ENCODE peak calls at places on chromosomes 1 and 21, in five cellular contexts. One of them, this sample, is unnamed.

GRCh38 chr1:66929999-66930822 is 5.4 kb downstream of the MIER1 start:
- DNase-seq in astrocyte of the spinal cord: peak
- DNase-seq in neural progenitor cell: peak
- DNase-seq in ascending aorta: peak
- DNase-seq in psoas muscle: peak
- DNase-seq in this sample: peak

GRCh38 chr1:185719021-185719420 is 15.2 kb upstream of the HMCN1 start:
- DNase-seq in astrocyte of the spinal cord: peak
- DNase-seq in neural progenitor cell: peak
- DNase-seq in ascending aorta: no peak
- DNase-seq in psoas muscle: peak
- DNase-seq in this sample: no peak

GRCh38 chr1:162349635-162350330 is 26.9 kb downstream of the SPATA46 start:
- DNase-seq in astrocyte of the spinal cord: peak
- DNase-seq in neural progenitor cell: no peak
- DNase-seq in ascending aorta: no peak
- DNase-seq in psoas muscle: no peak
- DNase-seq in this sample: no peak

GRCh38 chr1:227424948-227425347 is 106.7 kb upstream of the CDC42BPA start:
- DNase-seq in astrocyte of the spinal cord: no peak
- DNase-seq in neural progenitor cell: no peak
- DNase-seq in ascending aorta: no peak
- DNase-seq in psoas muscle: no peak
- DNase-seq in this sample: no peak

GRCh38 chr1:201475121-201475520 is 6.1 kb upstream of the PHLDA3 start:
- DNase-seq in astrocyte of the spinal cord: no peak
- DNase-seq in neural progenitor cell: no peak
- DNase-seq in ascending aorta: no peak
- DNase-seq in psoas muscle: no peak
- DNase-seq in this sample: no peak

GRCh38 chr1:93347319-93347899 is 1.7 kb downstream of the DR1 start:
- DNase-seq in astrocyte of the spinal cord: no peak
- DNase-seq in neural progenitor cell: no peak
- DNase-seq in ascending aorta: no peak
- DNase-seq in psoas muscle: no peak
- DNase-seq in this sample: no peak

GRCh38 chr1:27152829-27153548 is 1.9 kb downstream of the SLC9A1 start:
- DNase-seq in astrocyte of the spinal cord: no peak
- DNase-seq in neural progenitor cell: no peak
- DNase-seq in ascending aorta: no peak
- DNase-seq in psoas muscle: no peak
- DNase-seq in this sample: no peak

GRCh38 chr1:230587056-230587455 is 55.2 kb upstream of the COG2 start:
- DNase-seq in astrocyte of the spinal cord: no peak
- DNase-seq in neural progenitor cell: no peak
- DNase-seq in ascending aorta: no peak
- DNase-seq in psoas muscle: no peak
- DNase-seq in this sample: no peak

GRCh38 chr1:114510235-114511047 is 562 bp downstream of the TRIM33 start:
- DNase-seq in astrocyte of the spinal cord: peak
- DNase-seq in neural progenitor cell: no peak
- DNase-seq in ascending aorta: no peak
- DNase-seq in psoas muscle: peak
- DNase-seq in this sample: no peak

GRCh38 chr1:212749924-212750535 is 41.5 kb downstream of the NSL1 start:
- DNase-seq in astrocyte of the spinal cord: peak
- DNase-seq in neural progenitor cell: peak
- DNase-seq in ascending aorta: no peak
- DNase-seq in psoas muscle: no peak
- DNase-seq in this sample: no peak

GRCh38 chr1:30321996-30322858 is 401.2 kb downstream of the MATN1 start:
- DNase-seq in astrocyte of the spinal cord: no peak
- DNase-seq in neural progenitor cell: no peak
- DNase-seq in ascending aorta: no peak
- DNase-seq in psoas muscle: no peak
- DNase-seq in this sample: no peak

GRCh38 chr1:30323352-30323751 is 400.0 kb downstream of the MATN1 start:
- DNase-seq in astrocyte of the spinal cord: no peak
- DNase-seq in neural progenitor cell: no peak
- DNase-seq in ascending aorta: no peak
- DNase-seq in psoas muscle: no peak
- DNase-seq in this sample: no peak

GRCh38 chr1:30323841-30324240 is 399.5 kb downstream of the MATN1 start:
- DNase-seq in astrocyte of the spinal cord: no peak
- DNase-seq in neural progenitor cell: no peak
- DNase-seq in ascending aorta: no peak
- DNase-seq in psoas muscle: no peak
- DNase-seq in this sample: no peak

GRCh38 chr1:30321216-30321910 is 402.0 kb downstream of the MATN1 start:
- DNase-seq in astrocyte of the spinal cord: no peak
- DNase-seq in neural progenitor cell: no peak
- DNase-seq in ascending aorta: no peak
- DNase-seq in psoas muscle: no peak
- DNase-seq in this sample: no peak

DNA sequence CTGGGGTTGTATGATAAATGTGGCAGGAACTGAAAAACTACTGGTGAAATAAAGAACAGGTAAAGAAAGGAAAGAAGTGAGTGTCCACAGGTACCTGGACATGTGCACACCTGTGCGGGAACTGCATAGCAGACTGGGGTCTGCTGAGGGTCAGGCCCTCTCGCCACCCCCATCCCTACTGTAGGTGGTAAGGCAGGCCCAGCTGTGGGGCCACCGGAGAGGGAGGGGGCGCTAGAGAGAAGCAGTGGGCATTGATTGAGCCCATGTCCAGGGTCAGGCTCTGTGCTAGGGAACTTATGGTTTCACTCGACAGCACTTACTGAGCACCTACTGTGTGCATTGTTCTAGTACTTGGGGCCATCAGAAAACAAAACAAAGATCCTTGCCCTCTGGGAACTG is 400.5 kb downstream of the MATN1 start:
- DNase-seq in astrocyte of the spinal cord: no peak
- DNase-seq in neural progenitor cell: peak
- DNase-seq in ascending aorta: no peak
- DNase-seq in psoas muscle: no peak
- DNase-seq in this sample: no peak
- TF ChIP-seq CTCF in astrocyte of the spinal cord: no peak
- TF ChIP-seq CTCF in neural progenitor cell: peak
- TF ChIP-seq CTCF in ascending aorta: no peak
- TF ChIP-seq CTCF in psoas muscle: no peak
- TF ChIP-seq CTCF in this sample: no peak

DNA sequence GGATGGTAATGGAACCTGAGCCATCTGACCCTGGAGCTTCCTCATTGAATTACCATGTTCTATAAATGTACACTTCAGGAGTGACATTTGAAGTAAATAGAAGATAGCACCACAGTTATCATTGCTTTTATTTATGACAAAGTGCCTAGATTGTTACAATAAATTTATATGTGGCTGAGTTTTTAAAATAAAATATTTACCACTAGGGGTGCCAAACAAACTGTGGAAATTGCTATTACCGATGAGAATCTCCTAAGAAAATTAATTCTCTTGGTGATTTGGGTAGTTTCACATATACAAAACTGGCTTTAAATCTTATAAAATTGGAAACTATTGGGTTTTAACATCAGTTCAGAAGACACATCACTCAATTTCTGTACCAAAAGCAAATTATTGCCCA is 1.4 kb upstream of the TNR start:
- DNase-seq in astrocyte of the spinal cord: no peak
- DNase-seq in neural progenitor cell: no peak
- DNase-seq in ascending aorta: no peak
- DNase-seq in psoas muscle: no peak
- DNase-seq in this sample: no peak
- TF ChIP-seq CTCF in astrocyte of the spinal cord: no peak
- TF ChIP-seq CTCF in neural progenitor cell: peak
- TF ChIP-seq CTCF in ascending aorta: no peak
- TF ChIP-seq CTCF in psoas muscle: peak
- TF ChIP-seq CTCF in this sample: no peak

GRCh38 chr1:109466440-109467300 is at the start of gene SYPL2:
- DNase-seq in astrocyte of the spinal cord: no peak
- DNase-seq in neural progenitor cell: peak
- DNase-seq in ascending aorta: no peak
- DNase-seq in psoas muscle: peak
- DNase-seq in this sample: peak
- TF ChIP-seq CTCF in astrocyte of the spinal cord: no peak
- TF ChIP-seq CTCF in neural progenitor cell: no peak
- TF ChIP-seq CTCF in ascending aorta: no peak
- TF ChIP-seq CTCF in psoas muscle: no peak
- TF ChIP-seq CTCF in this sample: no peak

DNA sequence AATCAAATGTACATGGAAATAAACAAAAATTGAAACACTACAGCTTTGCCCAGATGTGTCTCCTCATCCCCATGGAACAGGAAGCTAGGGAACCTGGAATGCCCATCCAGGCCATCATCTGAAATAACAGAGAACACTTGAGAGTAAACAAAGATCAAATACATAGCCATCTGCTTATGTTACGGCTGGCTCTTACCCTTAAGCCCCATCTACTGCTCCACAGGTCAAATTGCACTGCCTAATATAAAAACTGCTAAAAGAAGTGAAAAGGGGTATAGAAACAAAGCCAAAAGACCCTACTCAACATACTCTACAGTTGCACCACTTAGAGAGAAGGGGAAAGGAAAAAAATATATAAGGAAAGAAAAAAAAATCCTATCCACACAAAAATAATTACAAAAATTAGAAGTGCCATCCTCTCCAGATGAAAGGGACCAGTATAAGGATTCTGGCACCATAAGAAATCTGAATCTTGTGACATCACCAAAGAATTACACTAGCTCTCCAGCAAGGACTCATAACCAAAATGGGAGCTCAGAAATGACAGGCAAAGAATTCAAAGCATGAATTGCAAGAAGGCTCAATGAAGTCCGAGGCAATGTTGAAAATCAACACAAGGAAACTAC is 26.9 kb downstream of the OR6Y1 start:
- DNase-seq in astrocyte of the spinal cord: no peak
- DNase-seq in neural progenitor cell: no peak
- DNase-seq in ascending aorta: no peak
- DNase-seq in psoas muscle: no peak
- DNase-seq in this sample: peak
- TF ChIP-seq CTCF in astrocyte of the spinal cord: peak
- TF ChIP-seq CTCF in neural progenitor cell: no peak
- TF ChIP-seq CTCF in ascending aorta: no peak
- TF ChIP-seq CTCF in psoas muscle: peak
- TF ChIP-seq CTCF in this sample: no peak

GRCh38 chr1:38611661-38612211 is 247.8 kb downstream of the RRAGC start:
- DNase-seq in astrocyte of the spinal cord: no peak
- DNase-seq in neural progenitor cell: no peak
- DNase-seq in ascending aorta: no peak
- DNase-seq in psoas muscle: no peak
- DNase-seq in this sample: no peak
- TF ChIP-seq CTCF in astrocyte of the spinal cord: no peak
- TF ChIP-seq CTCF in neural progenitor cell: no peak
- TF ChIP-seq CTCF in ascending aorta: no peak
- TF ChIP-seq CTCF in psoas muscle: no peak
- TF ChIP-seq CTCF in this sample: no peak

GRCh38 chr1:8598060-8598724 is 219.2 kb downstream of the RERE start:
- DNase-seq in astrocyte of the spinal cord: peak
- DNase-seq in neural progenitor cell: peak
- DNase-seq in ascending aorta: no peak
- DNase-seq in psoas muscle: no peak
- DNase-seq in this sample: no peak
- TF ChIP-seq CTCF in astrocyte of the spinal cord: peak
- TF ChIP-seq CTCF in neural progenitor cell: peak
- TF ChIP-seq CTCF in ascending aorta: peak
- TF ChIP-seq CTCF in psoas muscle: peak
- TF ChIP-seq CTCF in this sample: no peak

GRCh38 chr1:84721152-84721551 is 30.9 kb upstream of the SSX2IP start:
- DNase-seq in astrocyte of the spinal cord: peak
- DNase-seq in neural progenitor cell: no peak
- DNase-seq in ascending aorta: no peak
- DNase-seq in psoas muscle: no peak
- DNase-seq in this sample: no peak
- TF ChIP-seq CTCF in astrocyte of the spinal cord: no peak
- TF ChIP-seq CTCF in neural progenitor cell: no peak
- TF ChIP-seq CTCF in ascending aorta: no peak
- TF ChIP-seq CTCF in psoas muscle: no peak
- TF ChIP-seq CTCF in this sample: no peak

DNA sequence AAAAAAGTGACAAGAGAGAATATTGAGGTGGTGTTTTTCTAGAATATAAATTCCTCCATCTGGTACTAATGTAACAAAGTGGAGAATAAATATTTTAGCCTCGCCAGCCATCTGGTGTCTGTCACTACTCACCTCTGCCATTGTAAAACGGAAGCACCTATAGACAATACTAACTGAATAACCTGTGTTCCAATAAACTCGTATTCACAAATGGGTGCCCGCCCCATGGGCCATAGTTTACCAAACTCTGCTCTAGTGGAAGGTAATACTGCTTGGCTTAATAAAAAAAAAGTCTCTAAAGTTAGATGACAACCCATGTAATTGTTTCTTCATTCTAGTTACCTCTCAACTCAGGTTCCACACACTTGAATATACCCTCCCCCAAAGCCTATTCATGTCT is 8.1 kb downstream of the MIS18A start:
- DNase-seq in astrocyte of the spinal cord: no peak
- DNase-seq in neural progenitor cell: no peak
- DNase-seq in ascending aorta: no peak
- DNase-seq in psoas muscle: no peak
- DNase-seq in this sample: no peak
- TF ChIP-seq CTCF in astrocyte of the spinal cord: no peak
- TF ChIP-seq CTCF in neural progenitor cell: no peak
- TF ChIP-seq CTCF in ascending aorta: no peak
- TF ChIP-seq CTCF in psoas muscle: no peak
- TF ChIP-seq CTCF in this sample: no peak

DNA sequence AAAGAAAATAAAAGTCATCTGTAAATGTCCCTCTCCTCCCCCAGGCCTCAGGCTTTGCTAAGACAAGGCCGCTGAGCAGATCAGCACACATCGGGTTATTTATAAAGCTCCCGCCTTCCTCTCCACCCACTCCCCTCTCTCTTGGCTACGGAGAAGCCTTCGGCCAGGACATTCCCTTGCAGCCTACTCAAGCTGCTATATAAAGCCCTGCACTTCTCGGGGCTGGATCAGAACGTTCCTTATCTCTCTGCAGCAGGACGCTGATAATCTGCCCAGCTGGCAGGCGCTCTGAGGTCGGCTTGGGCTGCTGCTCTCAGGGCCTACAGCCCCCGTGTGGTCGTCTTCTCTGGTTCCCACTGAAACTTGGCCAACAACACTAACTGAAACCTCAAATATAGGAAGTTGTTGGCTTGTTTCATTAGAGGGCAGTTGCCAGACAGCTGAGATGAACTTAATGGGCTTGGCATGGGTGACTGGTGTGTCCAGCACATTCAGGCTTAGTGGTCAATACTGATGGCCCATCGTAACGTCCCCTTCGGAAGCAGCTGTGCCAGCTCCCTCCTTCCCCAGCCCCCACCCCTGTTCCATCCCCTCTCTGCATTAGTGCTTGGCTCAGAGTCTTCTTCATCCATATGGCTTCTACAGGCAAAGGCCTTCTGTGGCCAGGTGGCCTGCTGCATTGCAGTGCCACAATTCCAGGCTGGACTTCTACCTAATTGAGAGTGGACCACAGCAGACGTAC is 64.6 kb downstream of the IER5 start:
- DNase-seq in astrocyte of the spinal cord: peak
- DNase-seq in neural progenitor cell: peak
- DNase-seq in ascending aorta: peak
- DNase-seq in psoas muscle: peak
- DNase-seq in this sample: peak
- TF ChIP-seq CTCF in astrocyte of the spinal cord: peak
- TF ChIP-seq CTCF in neural progenitor cell: peak
- TF ChIP-seq CTCF in ascending aorta: peak
- TF ChIP-seq CTCF in psoas muscle: peak
- TF ChIP-seq CTCF in this sample: peak